ENCODE peak calls at places on chromosomes 4 and X, in nine cellular contexts. B, Y, G, A, F, W, N, V and Q are unnamed samples. For H3K4me1, the result is how much of the 10 kb centered on the place peaks cover.

GRCh38 chr4:174559894-174560293 is 37.6 kb upstream of the HPGD start:
- DNase-seq in A (no peak), W (no peak), G (no peak), F (peak), N (peak), V (no peak), Y (no peak), B (peak), Q (no peak)

GRCh38 chr4:138672393-138672976 is 343.1 kb upstream of the NOCT start:
- DNase-seq in W (no peak), V (peak), B (no peak), F (no peak), G (no peak), N (no peak), Y (no peak), A (no peak), Q (no peak)

GRCh38 chrX:20313889-20314288 is 47.2 kb upstream of the RPS6KA3 start:
- DNase-seq in G (no peak), B (no peak), N (no peak), Y (peak), V (no peak), A (no peak), W (no peak), F (no peak), Q (no peak)

GRCh38 chr4:103478729-103479128 is 241.1 kb downstream of the TACR3 start:
- DNase-seq in B (no peak), W (no peak), F (no peak), N (no peak), G (no peak), V (no peak), A (no peak), Y (no peak), Q (no peak)

GRCh38 chrX:281166-281999 is at the start of gene PLCXD1:
- DNase-seq in B (peak), G (no peak), N (peak), A (no peak), F (peak), W (no peak), V (no peak), Y (peak), Q (no peak)

GRCh38 chr4:157514711-157515110 is 294.2 kb downstream of the GRIA2 start:
- DNase-seq in F (no peak), N (peak), G (no peak), V (no peak), Y (no peak), B (peak), A (no peak), W (no peak), Q (no peak)

GRCh38 chr4:10734697-10735096 is 50.1 kb upstream of the CLNK start:
- DNase-seq in W (no peak), F (no peak), G (no peak), B (no peak), N (no peak), V (no peak), Y (peak), A (no peak), Q (no peak)

GRCh38 chr4:40276541-40276940 is 58.6 kb upstream of the CHRNA9 start:
- DNase-seq in N (no peak), G (no peak), W (no peak), A (no peak), B (no peak), Y (no peak), V (no peak), F (no peak), Q (no peak)

GRCh38 chr4:150699599-150699998 is 117.6 kb downstream of the MAB21L2 start:
- DNase-seq in G (no peak), N (no peak), A (no peak), F (no peak), Y (no peak), B (no peak), W (peak), V (no peak), Q (no peak)

GRCh38 chrX:36721990-36722389 is 286.2 kb upstream of the FAM47C start:
- DNase-seq in G (no peak), B (no peak), V (no peak), Y (no peak), N (no peak), A (no peak), F (no peak), W (no peak), Q (no peak)

GRCh38 chr4:83947811-83948210 is 411.9 kb downstream of the GPAT3 start:
- DNase-seq in A (no peak), Y (no peak), B (peak), V (no peak), W (no peak), G (no peak), N (no peak), F (no peak), Q (no peak)

GRCh38 chr4:102341201-102341600 is 4.1 kb downstream of the SLC39A8 start:
- DNase-seq in N (no peak), A (no peak), G (no peak), W (no peak), B (no peak), Y (no peak), F (no peak), V (no peak), Q (no peak)

GRCh38 chr4:175412744-175413143 is 399.3 kb downstream of the GPM6A start:
- DNase-seq in W (peak), N (no peak), B (no peak), F (no peak), G (no peak), V (no peak), Y (no peak), A (no peak), Q (no peak)

DNA sequence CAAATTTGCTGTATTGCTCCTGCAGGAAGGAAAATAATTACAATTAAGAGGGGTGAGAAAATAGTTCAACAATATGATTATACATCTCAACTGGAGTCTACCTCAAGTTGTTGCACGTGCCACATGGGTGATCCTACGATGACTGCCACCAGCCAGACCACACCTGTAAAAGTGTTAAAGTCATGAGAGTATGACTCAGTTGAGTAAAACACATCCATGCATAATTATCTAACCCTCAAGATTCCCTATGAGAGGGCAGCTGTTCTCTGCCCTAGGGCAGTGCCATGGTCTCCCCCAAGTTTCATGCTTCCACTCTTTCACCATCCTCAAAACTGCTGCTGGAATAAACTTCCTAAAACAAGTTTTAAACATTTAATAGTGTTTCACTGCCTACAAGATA is 44.1 kb downstream of the QRFPR start:
- DNase-seq in A (no peak), V (no peak), G (no peak), N (no peak), B (no peak), W (peak), Y (no peak), F (no peak), Q (no peak)
- TF ChIP-seq CTCF in A (no peak), V (no peak), G (no peak), N (no peak), B (no peak), W (no peak), Y (no peak), F (no peak), Q (no peak)

GRCh38 chr4:105455182-105455581 is 18.7 kb downstream of the PPA2 start:
- DNase-seq in B (no peak), N (peak), V (no peak), G (no peak), A (no peak), F (no peak), W (no peak), Y (no peak), Q (no peak)

GRCh38 chr4:105457997-105458396 is 15.9 kb downstream of the PPA2 start:
- DNase-seq in A (no peak), V (no peak), N (no peak), F (no peak), Y (no peak), G (no peak), B (no peak), W (no peak), Q (no peak)

GRCh38 chr4:105455998-105456397 is 17.9 kb downstream of the PPA2 start:
- DNase-seq in W (no peak), F (no peak), N (peak), A (no peak), G (no peak), Y (no peak), B (no peak), V (no peak), Q (no peak)

GRCh38 chr4:105451346-105451745 is 22.5 kb downstream of the PPA2 start:
- DNase-seq in F (no peak), G (no peak), N (no peak), A (no peak), V (no peak), Y (no peak), B (no peak), W (no peak), Q (no peak)

GRCh38 chr4:105453550-105454201 is 20.2 kb downstream of the PPA2 start:
- DNase-seq in B (peak), V (no peak), A (no peak), W (peak), N (no peak), G (no peak), F (no peak), Y (no peak), Q (no peak)
- H3K4me1 ChIP-seq in B (under half), V (under half), A (under half), W (under half), N (under half), G (under half), F (under half), Y (under half), Q (under half)

GRCh38 chr4:17494258-17494657 is 17.6 kb downstream of the QDPR start:
- DNase-seq in A (no peak), G (no peak), N (no peak), F (peak), Y (no peak), B (no peak), W (peak), V (no peak), Q (no peak)
- H3K4me3 ChIP-seq in A (no peak), G (no peak), N (no peak), F (no peak), Y (no peak), B (no peak), W (no peak), V (no peak), Q (no peak)

GRCh38 chrX:142804085-142804484 is 221.6 kb upstream of the SPANXN4 start:
- DNase-seq in F (no peak), Y (no peak), A (no peak), G (no peak), N (peak), B (peak), V (no peak), W (no peak), Q (no peak)
- TF ChIP-seq CTCF in F (no peak), Y (no peak), A (no peak), G (no peak), N (no peak), B (peak), V (peak), W (no peak), Q (no peak)

DNA sequence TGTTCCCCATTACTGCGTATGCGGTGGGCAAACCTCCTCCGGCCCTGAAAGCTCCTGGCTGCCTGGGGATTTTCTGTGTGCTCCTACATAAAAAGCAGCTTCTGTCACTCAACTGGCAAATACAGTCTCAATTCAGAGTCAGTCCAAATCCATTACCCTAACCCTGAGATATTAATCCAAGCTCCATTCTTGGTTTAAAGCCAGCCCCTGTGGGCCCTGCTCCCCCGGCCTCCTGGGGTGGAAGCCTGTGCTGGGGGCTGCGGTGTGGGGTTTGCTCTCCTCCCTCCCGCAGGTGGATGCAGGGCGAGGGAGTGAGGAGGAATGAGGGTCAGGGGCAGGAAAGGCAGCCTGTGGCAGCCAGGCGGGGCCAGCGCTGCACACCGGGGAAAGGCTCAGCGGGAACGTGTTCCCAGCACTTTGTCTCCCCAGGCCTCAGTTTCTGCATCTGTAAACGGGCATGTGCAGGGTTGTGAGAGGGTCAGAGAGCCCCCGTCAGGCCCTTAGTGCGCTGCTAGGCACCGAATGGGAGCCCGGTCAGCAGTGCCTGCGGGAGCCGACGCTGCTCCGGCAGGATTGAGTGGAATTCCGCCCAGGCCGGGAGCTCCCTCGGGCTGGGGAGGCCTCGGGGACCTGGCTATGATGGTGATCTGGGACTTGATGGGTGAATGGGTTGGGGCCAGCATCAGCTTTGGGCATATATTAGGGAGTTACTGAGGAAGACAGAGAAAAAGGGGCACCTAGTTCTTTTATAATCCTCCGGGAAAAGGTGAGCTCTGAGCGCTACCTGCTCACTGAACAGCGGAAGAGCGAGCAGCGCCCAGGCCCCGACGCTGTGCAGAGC is 6.3 kb upstream of the RGS12 start:
- DNase-seq in F (no peak), N (no peak), V (peak), W (no peak), A (peak), B (no peak), Y (no peak), G (peak), Q (no peak)
- H3K4me1 ChIP-seq in F (under half), N (under half), V (under half), W (under half), A (under half), B (under half), Y (under half), G (under half), Q (under half)

GRCh38 chrX:101931104-101931493 is 728 bp downstream of the ZMAT1 start:
- DNase-seq in V (no peak), N (no peak), W (no peak), F (no peak), Y (no peak), A (no peak), B (peak), G (no peak), Q (no peak)
- H3K4me3 ChIP-seq in V (peak), N (peak), W (no peak), F (peak), Y (no peak), A (peak), B (peak), G (peak), Q (peak)

GRCh38 chr4:180557348-180557747 is 1685.9 kb upstream of the TENM3 start:
- DNase-seq in F (no peak), B (peak), Y (no peak), G (no peak), W (no peak), V (no peak), N (no peak), A (no peak), Q (no peak)
- TF ChIP-seq CTCF in F (no peak), B (peak), Y (no peak), G (no peak), W (peak), V (peak), N (no peak), A (no peak), Q (no peak)

GRCh38 chr4:86014599-86014998 is 345.3 kb downstream of the MAPK10 start:
- DNase-seq in W (no peak), N (peak), F (peak), Y (no peak), G (no peak), B (peak), V (peak), A (no peak), Q (no peak)
- H3K4me1 ChIP-seq in W (under half), N (under half), F (under half), Y (under half), G (under half), B (under half), V (under half), A (under half), Q (under half)

GRCh38 chrX:153727108-153727931 is 2.7 kb downstream of the ABCD1 start:
- DNase-seq in A (peak), V (no peak), W (no peak), G (peak), Y (peak), N (no peak), F (no peak), B (no peak), Q (no peak)

GRCh38 chrX:153728095-153728494 is 3.4 kb downstream of the ABCD1 start:
- DNase-seq in W (no peak), G (no peak), A (no peak), N (no peak), F (no peak), V (no peak), B (peak), Y (no peak), Q (no peak)

GRCh38 chrX:153725832-153726285 is 1.2 kb downstream of the ABCD1 start:
- DNase-seq in V (no peak), F (no peak), Y (no peak), W (no peak), B (no peak), N (no peak), A (no peak), G (peak), Q (no peak)

GRCh38 chrX:153725039-153725831 is 579 bp downstream of the ABCD1 start:
- DNase-seq in A (no peak), F (no peak), N (no peak), V (no peak), W (no peak), G (no peak), B (peak), Y (peak), Q (no peak)

DNA sequence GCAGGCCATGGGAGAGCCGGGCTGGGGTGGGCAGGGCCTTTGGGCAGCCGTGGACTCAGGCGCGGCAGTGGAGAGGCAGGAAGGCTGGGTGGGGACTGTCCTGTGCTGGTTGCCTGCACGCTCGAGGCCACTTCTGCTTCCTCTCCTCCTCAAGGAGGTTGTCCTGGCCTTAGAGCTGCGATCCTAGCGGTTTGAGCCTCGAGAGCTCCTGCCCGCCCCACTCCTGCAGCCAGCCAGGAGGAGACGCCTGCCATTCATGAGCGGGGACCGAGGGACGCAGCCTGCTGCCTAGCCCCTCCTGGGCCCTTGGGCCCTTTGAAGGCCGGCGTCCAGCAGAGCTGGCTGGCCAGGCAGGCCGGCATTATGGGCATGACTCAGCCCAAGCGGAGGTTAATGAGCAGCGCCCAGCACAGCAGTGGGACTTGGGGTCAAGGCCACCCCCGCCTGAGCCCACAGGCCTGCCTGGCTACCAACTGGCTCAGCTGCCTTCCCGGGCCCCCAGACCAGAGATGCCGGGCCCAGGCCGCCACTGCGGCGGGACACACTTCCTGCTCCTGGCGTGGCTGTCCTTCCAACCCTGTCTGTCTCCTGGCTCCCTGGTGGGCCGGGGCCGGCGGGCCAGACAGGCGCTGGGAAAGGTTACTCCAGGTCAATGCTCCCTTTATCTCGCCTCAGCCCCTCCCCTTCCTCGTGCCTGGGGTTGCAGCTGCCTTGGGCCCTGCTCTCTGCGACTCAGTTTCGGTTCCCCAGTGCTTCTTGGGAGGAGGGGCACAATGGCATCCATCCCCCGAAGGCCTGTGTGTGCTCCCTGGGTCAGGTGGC is 1.8 kb downstream of the ABCD1 start:
- DNase-seq in Y (peak), V (peak), A (peak), W (no peak), B (peak), G (peak), F (peak), N (peak), Q (peak)
- H3K4me3 ChIP-seq in Y (no peak), V (no peak), A (peak), W (no peak), B (no peak), G (peak), F (no peak), N (no peak), Q (peak)

GRCh38 chr4:183030823-183031222 is 68.2 kb upstream of the WWC2 start:
- DNase-seq in B (no peak), G (no peak), V (no peak), A (no peak), F (no peak), Y (no peak), W (no peak), N (no peak), Q (no peak)
- TF ChIP-seq CTCF in B (no peak), G (no peak), V (no peak), A (no peak), F (no peak), Y (no peak), W (no peak), N (no peak), Q (no peak)